ENCODE peak calls at places on chromosomes 12 and 14, in six cellular contexts. J is NCI-H1092 treated with DMSO at 0.1 percent for 48 hours, A is AG08396, N is B cell, G is GM04503, I is breast epithelium. D is an unnamed sample.

GRCh38 chr12:109461846-109462766 is 15.0 kb downstream of the KCTD10 start:
- DNase-seq in A (peak), G (peak), J (no peak), N (no peak), I (peak), D (no peak)

GRCh38 chr12:47954467-47955045 is 8.8 kb upstream of the TMEM106C start:
- DNase-seq in I (peak), A (no peak), N (no peak), G (no peak), J (no peak), D (no peak)

GRCh38 chr14:104657114-104657524 is 32.3 kb upstream of the INF2 start:
- DNase-seq in A (no peak), N (peak), J (no peak), I (no peak), G (no peak), D (no peak)

GRCh38 chr12:14416658-14417057 is 51.2 kb downstream of the ATF7IP start:
- DNase-seq in A (peak), J (no peak), I (no peak), G (no peak), N (peak), D (no peak)

GRCh38 chr12:6871052-6871957 is 1.8 kb downstream of the SPSB2 start:
- DNase-seq in I (no peak), G (no peak), N (no peak), A (peak), J (no peak), D (peak)

GRCh38 chr12:89880695-89881350 is 172.2 kb upstream of the ATP2B1 start:
- DNase-seq in I (no peak), G (no peak), A (no peak), N (peak), J (no peak), D (no peak)

GRCh38 chr12:29944269-29945000 is 160.7 kb upstream of the TMTC1 start:
- DNase-seq in G (no peak), A (no peak), J (no peak), I (no peak), N (no peak), D (no peak)

GRCh38 chr12:84397279-84397678 is 515.3 kb downstream of the SLC6A15 start:
- DNase-seq in J (peak), N (no peak), G (no peak), I (no peak), A (no peak), D (no peak)

GRCh38 chr14:99995700-99996356 is 69.4 kb upstream of the EVL start:
- DNase-seq in J (no peak), I (peak), G (no peak), N (peak), A (peak), D (peak)

GRCh38 chr12:12717586-12718381 is 616 bp downstream of the CDKN1B start:
- DNase-seq in A (no peak), J (peak), G (no peak), N (peak), I (no peak), D (no peak)

GRCh38 chr14:89618821-89619551 is 202.0 kb upstream of the FOXN3 start:
- DNase-seq in N (peak), G (peak), A (peak), J (peak), I (no peak), D (no peak)

GRCh38 chr12:132593938-132594358 is 16.4 kb downstream of the LRCOL1 start:
- DNase-seq in J (peak), G (peak), I (peak), N (no peak), A (peak), D (no peak)

GRCh38 chr12:65313704-65314317 is 35.3 kb downstream of the MSRB3 start:
- DNase-seq in J (no peak), G (no peak), A (no peak), N (no peak), I (no peak), D (no peak)

GRCh38 chr14:90109858-90110257 is 48.1 kb downstream of the KCNK13 start:
- DNase-seq in J (no peak), N (no peak), G (no peak), I (no peak), A (no peak), D (peak)

GRCh38 chr12:93094988-93095737 is 166.1 kb upstream of the EEA1 start:
- DNase-seq in I (no peak), G (no peak), N (peak), A (no peak), J (no peak), D (no peak)

GRCh38 chr14:89853976-89854693 is 100.4 kb downstream of the EFCAB11 start:
- DNase-seq in G (peak), I (no peak), A (no peak), N (no peak), J (no peak), D (no peak)

GRCh38 chr12:20174776-20175175 is 193.6 kb upstream of the PDE3A start:
- DNase-seq in A (no peak), G (no peak), J (no peak), N (no peak), I (no peak), D (no peak)

GRCh38 chr12:94725375-94726168 is 75.2 kb upstream of the TMCC3 start:
- DNase-seq in I (no peak), A (peak), N (peak), G (no peak), J (no peak), D (no peak)